ENCODE peak calls at places on chromosomes 6 and 20, in five cellular contexts. K, D, Y, Z and M are unnamed samples.

GRCh38 chr20:63915471-63915870 is 20.5 kb downstream of the DNAJC5 start:
- DNase-seq in K (no peak), D (no peak), Y (no peak), Z (no peak), M (no peak)

GRCh38 chr6:114096553-114097172 is 125.7 kb upstream of the HDAC2 start:
- DNase-seq in K (no peak), D (peak; percentile 35), Y (no peak), Z (no peak), M (peak; percentile 47)

GRCh38 chr20:1370548-1371110 is 22.2 kb downstream of the FKBP1A start:
- DNase-seq in K (no peak), D (no peak), Y (no peak), Z (no peak), M (no peak)

GRCh38 chr20:58155148-58155925 is 73.1 kb downstream of the ANKRD60 start:
- DNase-seq in K (no peak), D (no peak), Y (no peak), Z (no peak), M (no peak)

GRCh38 chr20:37630161-37630560 is 63.7 kb upstream of the CTNNBL1 start:
- DNase-seq in K (no peak), D (no peak), Y (no peak), Z (no peak), M (peak; percentile 70)

GRCh38 chr6:7314414-7314813 is 1.4 kb upstream of the SSR1 start:
- DNase-seq in K (no peak), D (no peak), Y (no peak), Z (no peak), M (no peak)

GRCh38 chr6:131995924-131996323 is 44.8 kb upstream of the CCN2 start:
- DNase-seq in K (no peak), D (no peak), Y (no peak), Z (no peak), M (no peak)

GRCh38 chr6:15247750-15248450 is 2.0 kb downstream of the JARID2 start:
- DNase-seq in K (peak; percentile 36), D (peak; percentile 35), Y (peak; percentile 76), Z (no peak), M (no peak)

GRCh38 chr6:38567436-38567835 is 72.3 kb downstream of the BTBD9 start:
- DNase-seq in K (no peak), D (no peak), Y (no peak), Z (peak; percentile 8), M (peak; percentile 57)

GRCh38 chr20:6502219-6502618 is 265.3 kb upstream of the BMP2 start:
- DNase-seq in K (no peak), D (no peak), Y (no peak), Z (no peak), M (no peak)

GRCh38 chr6:109052852-109053251 is 41.8 kb downstream of the SESN1 start:
- DNase-seq in K (no peak), D (no peak), Y (no peak), Z (no peak), M (no peak)